ENCODE peak calls at places on chromosomes 1 and 21, in five cellular contexts. D is HCT116, Z is NT2/D1, N is K562, J is H1. F is an unnamed sample.

GRCh38 chr1:210057593-210057992 is 119.6 kb downstream of the SYT14 start:
- DNase-seq in D (no peak), Z (no peak), N (no peak), J (no peak), F (no peak)

GRCh38 chr21:36547464-36547863 is 67.5 kb upstream of the CLDN14 start:
- DNase-seq in D (no peak), Z (no peak), N (no peak), J (no peak), F (no peak)

GRCh38 chr1:201916649-201917249 is 28.1 kb downstream of the SHISA4 start:
- DNase-seq in D (no peak), Z (no peak), N (peak), J (no peak), F (no peak)

GRCh38 chr1:210496063-210496462 is 167.4 kb downstream of the HHAT start:
- DNase-seq in D (no peak), Z (no peak), N (no peak), J (no peak), F (no peak)

GRCh38 chr1:11616766-11617165 is 37.5 kb downstream of the FBXO2 start:
- DNase-seq in D (no peak), Z (no peak), N (no peak), J (no peak), F (no peak)

GRCh38 chr21:43374228-43374885 is 52.6 kb downstream of the SIK1 start:
- DNase-seq in D (no peak), Z (no peak), N (no peak), J (no peak), F (no peak)

GRCh38 chr1:24866211-24867063 is 63.6 kb downstream of the RUNX3 start:
- DNase-seq in D (no peak), Z (no peak), N (no peak), J (no peak), F (no peak)

GRCh38 chr1:236951672-236952071 is 52.6 kb downstream of the MT1HL1 start:
- DNase-seq in D (no peak), Z (no peak), N (no peak), J (no peak), F (no peak)

GRCh38 chr21:42652527-42653491 is 612 bp upstream of the PDE9A start:
- DNase-seq in D (no peak), Z (no peak), N (peak), J (no peak), F (no peak)

GRCh38 chr1:164713446-164714204 is 154.6 kb downstream of the PBX1 start:
- DNase-seq in D (no peak), Z (no peak), N (no peak), J (no peak), F (no peak)

GRCh38 chr1:89489037-89489729 is 35.4 kb upstream of the LRRC8B start:
- DNase-seq in D (no peak), Z (no peak), N (no peak), J (no peak), F (no peak)

GRCh38 chr1:243575070-243575469 is 275.0 kb downstream of the AKT3 start:
- DNase-seq in D (no peak), Z (no peak), N (no peak), J (no peak), F (no peak)

GRCh38 chr1:229139320-229139719 is 131.6 kb upstream of the RAB4A start:
- DNase-seq in D (no peak), Z (no peak), N (no peak), J (no peak), F (no peak)

GRCh38 chr1:42740756-42741580 is 932 bp upstream of the CLDN19 start:
- DNase-seq in D (no peak), Z (no peak), N (no peak), J (no peak), F (no peak)

GRCh38 chr1:12717301-12717838 is 1.5 kb downstream of the AADACL3 start:
- DNase-seq in D (no peak), Z (no peak), N (no peak), J (no peak), F (no peak)

GRCh38 chr1:248102847-248103246 is 7.9 kb downstream of the OR2L13 start:
- DNase-seq in D (no peak), Z (no peak), N (no peak), J (no peak), F (no peak)

GRCh38 chr1:204652556-204652955 is 33.0 kb downstream of the LRRN2 start:
- DNase-seq in D (no peak), Z (no peak), N (no peak), J (no peak), F (no peak)

GRCh38 chr1:171699526-171699925 is 42.3 kb downstream of the VAMP4 start:
- DNase-seq in D (no peak), Z (no peak), N (no peak), J (no peak), F (no peak)

GRCh38 chr1:17617787-17618557 is 78.5 kb downstream of the ARHGEF10L start:
- DNase-seq in D (no peak), Z (no peak), N (no peak), J (no peak), F (no peak)

GRCh38 chr1:30413111-30413440 is 310.3 kb downstream of the MATN1 start:
- DNase-seq in D (no peak), Z (no peak), N (peak), J (no peak), F (no peak)

GRCh38 chr1:10685851-10686403 is 110.5 kb downstream of the CASZ1 start:
- DNase-seq in D (no peak), Z (no peak), N (no peak), J (no peak), F (no peak)

GRCh38 chr1:225918280-225918679 is 5.8 kb downstream of the PYCR2 start:
- DNase-seq in D (no peak), Z (no peak), N (no peak), J (no peak), F (no peak)

GRCh38 chr1:179164494-179164893 is 65.0 kb downstream of the ABL2 start:
- DNase-seq in D (no peak), Z (peak), N (no peak), J (peak), F (no peak)

GRCh38 chr21:32311621-32312020 is 13.0 kb downstream of the MRAP start:
- DNase-seq in D (no peak), Z (no peak), N (no peak), J (no peak), F (no peak)

GRCh38 chr1:4652631-4653327 is 1.6 kb upstream of the AJAP1 start:
- DNase-seq in D (peak), Z (no peak), N (peak), J (no peak), F (no peak)

GRCh38 chr1:59505596-59506028 is 208.7 kb downstream of the FGGY start:
- DNase-seq in D (no peak), Z (no peak), N (peak), J (no peak), F (no peak)

GRCh38 chr1:174153085-174153824 is 6.1 kb upstream of the RABGAP1L start:
- DNase-seq in D (no peak), Z (no peak), N (peak), J (no peak), F (no peak)
- TF ChIP-seq ZNF274 in D (no peak), Z (no peak), N (no peak), J (no peak), F (no peak)

GRCh38 chr1:214264196-214264595 is 16.8 kb upstream of the SMYD2 start:
- DNase-seq in D (no peak), Z (peak), N (no peak), J (no peak), F (no peak)
- TF ChIP-seq ZNF274 in D (no peak), Z (no peak), N (no peak), J (no peak), F (no peak)

GRCh38 chr1:96360036-96360795 is 361.4 kb upstream of the PTBP2 start:
- DNase-seq in D (no peak), Z (no peak), N (no peak), J (no peak), F (no peak)
- TF ChIP-seq ZNF274 in D (no peak), Z (no peak), N (no peak), J (no peak), F (no peak)

DNA sequence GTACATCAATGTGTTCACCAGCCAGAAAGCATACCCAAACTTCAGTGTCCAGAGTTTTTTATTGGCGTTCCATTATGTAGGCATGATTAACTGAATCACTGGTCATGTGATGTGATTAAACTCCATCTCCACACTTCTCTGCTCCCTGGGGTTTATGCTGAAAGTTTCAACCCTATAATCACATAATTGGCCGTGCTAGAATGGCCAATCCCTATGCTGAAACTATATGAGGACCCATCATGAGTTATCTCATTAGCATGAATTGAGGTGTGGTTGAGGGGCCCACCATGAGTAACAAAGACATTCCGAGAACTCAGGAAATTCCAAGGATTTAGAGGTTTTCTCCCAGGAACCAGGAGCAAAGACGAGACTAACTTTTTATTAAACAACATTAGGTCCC is 31.8 kb upstream of the FBXO28 start:
- DNase-seq in D (no peak), Z (peak), N (no peak), J (no peak), F (no peak)
- TF ChIP-seq ZNF274 in D (no peak), Z (no peak), N (no peak), J (no peak), F (no peak)

DNA sequence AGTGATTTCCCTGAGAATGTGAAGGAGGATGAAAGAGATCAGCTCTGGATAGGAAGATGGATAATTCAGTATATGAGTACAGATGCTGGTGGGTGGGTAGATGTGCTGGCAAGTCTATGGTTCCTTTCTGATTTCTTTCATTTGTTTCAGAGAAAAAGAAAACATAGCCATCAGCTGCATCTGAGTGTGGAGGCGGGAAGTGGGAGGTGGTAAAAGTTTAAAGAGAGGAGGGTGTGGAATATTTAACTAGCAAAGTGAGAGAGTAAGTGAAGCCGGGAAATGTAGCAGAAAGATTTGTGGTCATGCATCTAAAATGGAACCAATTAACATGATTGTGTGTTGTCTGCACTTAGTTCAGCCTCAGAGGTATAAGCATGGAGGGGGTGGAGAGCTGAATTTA is 16.4 kb downstream of the RPE65 start:
- DNase-seq in D (no peak), Z (no peak), N (no peak), J (no peak), F (no peak)
- TF ChIP-seq ZNF274 in D (no peak), Z (no peak), N (no peak), J (no peak), F (no peak)

GRCh38 chr1:235511470-235512240 is 7.4 kb upstream of the B3GALNT2 start:
- DNase-seq in D (no peak), Z (no peak), N (peak), J (no peak), F (no peak)
- TF ChIP-seq ZNF274 in D (no peak), Z (no peak), N (no peak), J (no peak), F (no peak)

F was measured in GM12878.